ENCODE peak calls at places on chromosome 19, in four cellular contexts. One of them, this sample, is unnamed.

GRCh38 chr19:17243340-17243853 is 2.3 kb downstream of the NR2F6 start:
- DNase-seq in tibial artery: no peak
- DNase-seq in OCI-LY7: no peak
- DNase-seq in neural progenitor cell: no peak
- DNase-seq in this sample: no peak

GRCh38 chr19:55544776-55545439 is 435 bp downstream of the SBK3 start:
- DNase-seq in tibial artery: no peak
- DNase-seq in OCI-LY7: no peak
- DNase-seq in neural progenitor cell: no peak
- DNase-seq in this sample: no peak

GRCh38 chr19:46601318-46602224 is at the start of gene CALM3:
- DNase-seq in tibial artery: no peak
- DNase-seq in OCI-LY7: peak; percentile 51
- DNase-seq in neural progenitor cell: peak; percentile 39
- DNase-seq in this sample: no peak

GRCh38 chr19:48741222-48741999 is 1.0 kb upstream of the RASIP1 start:
- DNase-seq in tibial artery: no peak
- DNase-seq in OCI-LY7: peak; percentile 75
- DNase-seq in neural progenitor cell: peak; percentile 71
- DNase-seq in this sample: no peak

GRCh38 chr19:7691497-7691896 is 10.4 kb downstream of the FCER2 start:
- DNase-seq in tibial artery: no peak
- DNase-seq in OCI-LY7: no peak
- DNase-seq in neural progenitor cell: no peak
- DNase-seq in this sample: no peak

GRCh38 chr19:31639306-31639705 is 290.1 kb upstream of the TSHZ3 start:
- DNase-seq in tibial artery: no peak
- DNase-seq in OCI-LY7: no peak
- DNase-seq in neural progenitor cell: no peak
- DNase-seq in this sample: no peak

GRCh38 chr19:47190167-47190727 is 40.8 kb downstream of the BBC3 start:
- DNase-seq in tibial artery: peak; percentile 65
- DNase-seq in OCI-LY7: no peak
- DNase-seq in neural progenitor cell: no peak
- DNase-seq in this sample: no peak

GRCh38 chr19:34226036-34226435 is 28.3 kb upstream of the GARRE1 start:
- DNase-seq in tibial artery: no peak
- DNase-seq in OCI-LY7: no peak
- DNase-seq in neural progenitor cell: no peak
- DNase-seq in this sample: no peak

GRCh38 chr19:47674548-47674947 is 38.7 kb upstream of the EHD2 start:
- DNase-seq in tibial artery: no peak
- DNase-seq in OCI-LY7: no peak
- DNase-seq in neural progenitor cell: no peak
- DNase-seq in this sample: no peak

GRCh38 chr19:38989066-38989605 is 13.6 kb upstream of the FBXO17 start:
- DNase-seq in tibial artery: no peak
- DNase-seq in OCI-LY7: no peak
- DNase-seq in neural progenitor cell: peak; percentile 84
- DNase-seq in this sample: no peak

GRCh38 chr19:16446108-16447014 is 25.4 kb downstream of the EPS15L1 start:
- DNase-seq in tibial artery: no peak
- DNase-seq in OCI-LY7: peak; percentile 85
- DNase-seq in neural progenitor cell: no peak
- DNase-seq in this sample: no peak

GRCh38 chr19:3949997-3950859 is 17.4 kb downstream of the NMRK2 start:
- DNase-seq in tibial artery: no peak
- DNase-seq in OCI-LY7: no peak
- DNase-seq in neural progenitor cell: no peak
- DNase-seq in this sample: no peak

GRCh38 chr19:55370305-55370988 is at the start of gene IL11:
- DNase-seq in tibial artery: no peak
- DNase-seq in OCI-LY7: no peak
- DNase-seq in neural progenitor cell: peak; percentile 44
- DNase-seq in this sample: peak; percentile 69

GRCh38 chr19:32388393-32388724 is 17.2 kb upstream of the DPY19L3 start:
- DNase-seq in tibial artery: no peak
- DNase-seq in OCI-LY7: no peak
- DNase-seq in neural progenitor cell: no peak
- DNase-seq in this sample: no peak

GRCh38 chr19:33133438-33134031 is 1.6 kb downstream of the WDR88 start:
- DNase-seq in tibial artery: no peak
- DNase-seq in OCI-LY7: no peak
- DNase-seq in neural progenitor cell: peak; percentile 40
- DNase-seq in this sample: no peak

GRCh38 chr19:47310323-47310722 is 662 bp downstream of the C5AR1 start:
- DNase-seq in tibial artery: no peak
- DNase-seq in OCI-LY7: no peak
- DNase-seq in neural progenitor cell: no peak
- DNase-seq in this sample: no peak

GRCh38 chr19:9673912-9674668 is 810 bp downstream of the ZNF562 start:
- DNase-seq in tibial artery: no peak
- DNase-seq in OCI-LY7: peak; percentile 54
- DNase-seq in neural progenitor cell: no peak
- DNase-seq in this sample: no peak

GRCh38 chr19:38266070-38266469 is 1.7 kb downstream of the SPINT2 start:
- DNase-seq in tibial artery: no peak
- DNase-seq in OCI-LY7: no peak
- DNase-seq in neural progenitor cell: no peak
- DNase-seq in this sample: no peak

GRCh38 chr19:49887653-49888477 is 8.8 kb downstream of the IL4I1 start:
- DNase-seq in tibial artery: no peak
- DNase-seq in OCI-LY7: no peak
- DNase-seq in neural progenitor cell: no peak
- DNase-seq in this sample: no peak

GRCh38 chr19:3671680-3672574 is 28.3 kb downstream of the PIP5K1C start:
- DNase-seq in tibial artery: no peak
- DNase-seq in OCI-LY7: no peak
- DNase-seq in neural progenitor cell: no peak
- DNase-seq in this sample: no peak

GRCh38 chr19:38467541-38468525 is 34.3 kb downstream of the RYR1 start:
- DNase-seq in tibial artery: no peak
- DNase-seq in OCI-LY7: no peak
- DNase-seq in neural progenitor cell: no peak
- DNase-seq in this sample: no peak

GRCh38 chr19:38006361-38007045 is 99.5 kb downstream of the SIPA1L3 start:
- DNase-seq in tibial artery: no peak
- DNase-seq in OCI-LY7: peak; percentile 38
- DNase-seq in neural progenitor cell: no peak
- DNase-seq in this sample: no peak

GRCh38 chr19:43765109-43765876 is 10.5 kb upstream of the SMG9 start:
- DNase-seq in tibial artery: peak; percentile 77
- DNase-seq in OCI-LY7: peak; percentile 88
- DNase-seq in neural progenitor cell: no peak
- DNase-seq in this sample: peak; percentile 95

GRCh38 chr19:46902402-46902766 is 41.6 kb downstream of the ARHGAP35 start:
- DNase-seq in tibial artery: no peak
- DNase-seq in OCI-LY7: no peak
- DNase-seq in neural progenitor cell: no peak
- DNase-seq in this sample: peak; percentile 64

GRCh38 chr19:33374406-33374703 is 846 bp downstream of the CEBPG start:
- DNase-seq in tibial artery: no peak
- DNase-seq in OCI-LY7: peak; percentile 29
- DNase-seq in neural progenitor cell: peak; percentile 41
- DNase-seq in this sample: no peak

GRCh38 chr19:51368366-51369282 is at the start of gene CLDND2:
- DNase-seq in tibial artery: no peak
- DNase-seq in OCI-LY7: peak; percentile 22
- DNase-seq in neural progenitor cell: no peak
- DNase-seq in this sample: no peak

GRCh38 chr19:13692096-13692495 is 72.2 kb upstream of the MRI1 start:
- DNase-seq in tibial artery: no peak
- DNase-seq in OCI-LY7: no peak
- DNase-seq in neural progenitor cell: no peak
- DNase-seq in this sample: peak; percentile 66
- H3K27ac ChIP-seq in tibial artery: no peak overlapping the region
- H3K27ac ChIP-seq in OCI-LY7: no peak overlapping the region
- H3K27ac ChIP-seq in neural progenitor cell: no peak overlapping the region
- H3K27ac ChIP-seq in this sample: no peak overlapping the region

DNA sequence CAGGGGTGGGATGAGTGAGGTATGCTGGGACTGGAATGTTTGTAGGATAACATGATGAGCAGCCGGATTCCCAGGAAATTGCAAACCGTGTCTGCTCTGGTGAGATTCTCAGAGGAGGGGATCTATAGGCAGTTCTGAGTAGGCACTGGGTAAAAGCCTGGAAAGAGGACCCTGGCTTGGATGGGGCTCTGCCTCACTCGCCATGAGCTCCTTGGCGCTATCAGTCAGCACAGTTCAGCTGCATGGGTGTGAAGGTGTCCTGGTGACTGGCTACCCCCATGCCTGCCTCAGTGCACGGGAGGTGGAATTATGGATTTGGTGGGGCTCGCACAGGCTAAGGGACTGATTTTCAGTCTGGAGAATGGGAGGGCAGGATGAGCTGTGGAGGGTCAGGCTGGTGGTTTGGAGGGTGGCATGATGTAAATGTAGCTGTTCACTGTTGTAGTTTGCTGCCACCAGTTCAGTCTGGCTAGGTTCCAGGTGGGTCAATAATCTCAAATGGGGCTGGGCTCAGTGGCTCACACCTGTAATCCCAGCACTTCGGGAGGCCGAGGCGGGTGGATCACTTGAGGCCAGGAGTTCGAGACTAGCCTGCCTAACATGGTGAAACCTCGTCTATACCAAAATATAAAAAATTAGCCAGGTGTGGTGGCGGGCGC is 9.2 kb upstream of the ZNF627 start:
- DNase-seq in tibial artery: no peak
- DNase-seq in OCI-LY7: no peak
- DNase-seq in neural progenitor cell: no peak
- DNase-seq in this sample: no peak
- TF ChIP-seq CTCF in tibial artery: no peak
- TF ChIP-seq CTCF in OCI-LY7: peak; percentile 3
- TF ChIP-seq CTCF in neural progenitor cell: peak; percentile 2
- TF ChIP-seq CTCF in this sample: peak; percentile 49

GRCh38 chr19:41328818-41329220 is 18.8 kb downstream of the CCDC97 start:
- DNase-seq in tibial artery: peak; percentile 37
- DNase-seq in OCI-LY7: no peak
- DNase-seq in neural progenitor cell: no peak
- DNase-seq in this sample: no peak
- H3K27ac ChIP-seq in tibial artery: peak overlapping the region; percentile 93
- H3K27ac ChIP-seq in OCI-LY7: peak overlapping the region; percentile 79
- H3K27ac ChIP-seq in neural progenitor cell: no peak overlapping the region
- H3K27ac ChIP-seq in this sample: peak overlapping the region; percentile 91

DNA sequence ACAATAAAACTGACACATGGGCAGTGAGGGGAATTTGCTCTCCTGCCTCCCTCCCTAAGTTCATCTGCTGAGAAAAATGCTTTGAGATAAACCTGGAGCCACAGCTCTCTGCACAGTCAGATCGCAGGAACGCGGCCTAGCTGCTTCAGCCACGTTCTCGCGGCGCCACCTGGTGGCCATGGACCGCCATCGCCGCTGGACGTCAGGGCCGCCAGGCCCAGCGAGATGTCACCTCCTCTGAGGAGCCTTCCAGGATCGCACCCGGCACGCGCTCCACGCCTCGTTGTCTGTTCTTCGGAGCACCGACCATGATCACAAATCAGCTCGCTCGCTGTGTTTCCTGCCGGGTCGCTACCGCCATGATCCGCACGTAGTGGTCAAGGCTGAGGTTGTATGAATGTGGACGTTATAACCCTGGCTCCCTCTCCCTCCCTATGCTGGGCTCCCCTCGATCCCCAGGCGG is 20.6 kb upstream of the USP29 start:
- DNase-seq in tibial artery: peak; percentile 25
- DNase-seq in OCI-LY7: peak; percentile 4
- DNase-seq in neural progenitor cell: peak; percentile 55
- DNase-seq in this sample: no peak
- TF ChIP-seq CTCF in tibial artery: peak; percentile 73
- TF ChIP-seq CTCF in OCI-LY7: peak; percentile 75
- TF ChIP-seq CTCF in neural progenitor cell: peak; percentile 68
- TF ChIP-seq CTCF in this sample: peak; percentile 64

DNA sequence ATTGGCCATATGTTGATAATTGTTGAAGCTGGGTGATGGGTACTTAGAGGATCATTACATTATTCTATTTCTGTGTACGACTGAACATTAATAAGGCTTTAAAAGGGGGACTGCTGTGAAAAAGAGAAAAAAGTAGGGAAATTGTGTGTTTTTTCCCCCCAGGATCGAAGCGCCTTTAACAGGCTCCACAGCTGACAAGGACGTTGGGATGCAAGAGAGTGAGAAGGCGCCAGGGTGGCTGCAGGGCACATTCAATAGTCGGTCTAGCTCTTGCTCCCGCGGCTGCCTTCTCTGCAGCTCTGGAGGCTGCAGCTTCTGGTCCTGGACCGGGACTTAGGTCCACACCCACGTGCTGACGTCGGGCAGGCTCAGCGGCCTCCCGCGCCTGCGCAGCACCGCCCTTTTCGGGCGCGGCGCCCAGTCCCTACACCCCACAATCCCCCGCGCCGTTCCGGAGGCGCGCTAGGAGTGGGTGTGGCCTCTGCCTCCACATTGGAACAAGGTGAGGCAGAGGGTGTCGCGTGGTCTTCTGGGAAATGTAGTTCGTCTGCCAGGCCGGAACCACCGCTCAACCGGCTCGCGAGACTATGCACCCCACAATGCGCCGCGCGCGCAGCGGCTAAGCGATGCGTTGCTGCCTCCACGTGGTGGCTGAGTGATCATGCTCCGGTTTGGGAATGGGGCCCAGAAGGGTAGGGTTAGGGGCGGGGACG is 4.9 kb upstream of the LRFN3 start:
- DNase-seq in tibial artery: peak; percentile 99
- DNase-seq in OCI-LY7: peak; percentile 100
- DNase-seq in neural progenitor cell: peak; percentile 100
- DNase-seq in this sample: peak; percentile 99
- H3K27ac ChIP-seq in tibial artery: peak overlapping the region; percentile 56
- H3K27ac ChIP-seq in OCI-LY7: peak overlapping the region; percentile 61
- H3K27ac ChIP-seq in neural progenitor cell: no peak overlapping the region
- H3K27ac ChIP-seq in this sample: no peak overlapping the region